ENCODE peak calls at places on chromosomes 16 and 17, in seven cellular contexts. J is GM23338, H is left colon, W is ELR, E is fibroblast of mammary gland, K is NCI-H345, V is dorsolateral prefrontal cortex. O is an unnamed sample.

GRCh38 chr17:82244413-82245140 is 15.7 kb downstream of the SLC16A3 start:
- DNase-seq in J (no peak), H (no peak), W (peak; percentile 73), E (peak; percentile 68), K (no peak), V (peak; percentile 53), O (peak; percentile 59)

GRCh38 chr17:73645050-73645871 is 1.0 kb upstream of the SDK2 start:
- DNase-seq in J (peak; percentile 75), H (peak; percentile 50), W (no peak), E (peak; percentile 41), K (peak; percentile 89), V (peak; percentile 59), O (peak; percentile 2)

GRCh38 chr17:19313746-19314651 is 48.5 kb downstream of the B9D1 start:
- DNase-seq in J (no peak), H (peak; percentile 63), W (no peak), E (peak; percentile 71), K (no peak), V (no peak), O (no peak)

GRCh38 chr16:19382887-19383816 is 34.5 kb upstream of the TMC5 start:
- DNase-seq in J (no peak), H (no peak), W (no peak), E (no peak), K (peak; percentile 64), V (no peak), O (no peak)

GRCh38 chr16:84232060-84232459 is 7.8 kb downstream of the KCNG4 start:
- DNase-seq in J (no peak), H (no peak), W (no peak), E (no peak), K (no peak), V (no peak), O (no peak)

GRCh38 chr16:22945361-22945760 is 131.4 kb downstream of the HS3ST2 start:
- DNase-seq in J (no peak), H (no peak), W (no peak), E (peak; percentile 18), K (no peak), V (no peak), O (no peak)

GRCh38 chr16:86929149-86929871 is 351.0 kb downstream of the FOXL1 start:
- DNase-seq in J (no peak), H (no peak), W (peak; percentile 44), E (peak; percentile 73), K (no peak), V (no peak), O (no peak)

GRCh38 chr17:72361892-72362291 is 241.1 kb downstream of the SOX9 start:
- DNase-seq in J (no peak), H (no peak), W (peak; percentile 86), E (peak; percentile 61), K (no peak), V (no peak), O (peak; percentile 20)

GRCh38 chr17:2412561-2413021 is 11.7 kb upstream of the MNT start:
- DNase-seq in J (peak; percentile 58), H (no peak), W (no peak), E (no peak), K (no peak), V (no peak), O (peak; percentile 62)

GRCh38 chr16:68707341-68708152 is 29.5 kb upstream of the CDH1 start:
- DNase-seq in J (peak; percentile 87), H (peak; percentile 81), W (peak; percentile 67), E (no peak), K (no peak), V (no peak), O (peak; percentile 67)

O was measured in EH.